ENCODE peak calls at places on chromosomes 1 and 21, in eight cellular contexts. B, M, U, F, Y, N, O and Q are unnamed samples.

GRCh38 chr1:202154148-202154765 is 6.1 kb downstream of the PTPN7 start:
- DNase-seq in U (no peak), Y (no peak), B (no peak), O (no peak), F (no peak), N (no peak), M (no peak), Q (no peak)

GRCh38 chr1:29779146-29779545 is 542.8 kb downstream of the PTPRU start:
- DNase-seq in M (no peak), O (no peak), F (no peak), N (no peak), Y (no peak), B (no peak), U (no peak), Q (no peak)

GRCh38 chr1:41683681-41684500 is 199.4 kb upstream of the EDN2 start:
- DNase-seq in B (no peak), Y (no peak), O (peak), M (no peak), U (no peak), F (no peak), N (no peak), Q (no peak)

GRCh38 chr1:7678491-7679158 is 92.5 kb upstream of the VAMP3 start:
- DNase-seq in N (no peak), B (no peak), M (no peak), U (no peak), Y (no peak), F (no peak), O (no peak), Q (no peak)

GRCh38 chr1:93081716-93082115 is 2.6 kb downstream of the MTF2 start:
- DNase-seq in B (no peak), F (no peak), M (peak), U (peak), O (no peak), Y (no peak), N (no peak), Q (no peak)

GRCh38 chr1:27727126-27727525 is 1.4 kb downstream of the FAM76A start:
- DNase-seq in O (no peak), Y (no peak), F (no peak), N (no peak), B (no peak), U (no peak), M (peak), Q (no peak)

GRCh38 chr1:9861371-9861770 is 37.6 kb upstream of the CLSTN1 start:
- DNase-seq in M (no peak), F (no peak), B (no peak), U (no peak), Y (no peak), N (no peak), O (no peak), Q (no peak)

GRCh38 chr1:66346057-66346795 is 187.7 kb upstream of the SGIP1 start:
- DNase-seq in F (no peak), B (no peak), N (no peak), Y (no peak), M (no peak), U (no peak), O (no peak), Q (no peak)

GRCh38 chr1:203661572-203661971 is 34.9 kb downstream of the ATP2B4 start:
- DNase-seq in N (no peak), Y (no peak), F (no peak), B (no peak), U (no peak), M (no peak), O (peak), Q (no peak)

GRCh38 chr21:8991968-8992621 is 1529.3 kb upstream of the TPTE start:
- DNase-seq in M (no peak), N (no peak), F (no peak), O (peak), Y (peak), B (no peak), U (no peak), Q (peak)

GRCh38 chr1:231233735-231234417 is 7.1 kb upstream of the GNPAT start:
- DNase-seq in O (peak), F (no peak), U (no peak), B (no peak), Y (no peak), N (no peak), M (no peak), Q (no peak)

GRCh38 chr1:26177182-26177684 is at the start of gene CNKSR1:
- DNase-seq in N (peak), O (peak), U (no peak), B (no peak), Y (no peak), M (no peak), F (no peak), Q (no peak)

GRCh38 chr1:110477041-110477440 is 26.1 kb downstream of the PROK1 start:
- DNase-seq in Y (no peak), N (peak), U (peak), O (peak), M (peak), B (no peak), F (no peak), Q (no peak)

GRCh38 chr1:192516776-192517297 is 58.7 kb upstream of the RGS1 start:
- DNase-seq in F (no peak), Y (no peak), U (no peak), O (peak), M (no peak), B (no peak), N (no peak), Q (no peak)

GRCh38 chr1:26907071-26907922 is 6.5 kb downstream of the NR0B2 start:
- DNase-seq in F (no peak), U (no peak), Y (no peak), B (no peak), O (peak), M (peak), N (no peak), Q (peak)

GRCh38 chr1:206049293-206049692 is 3.7 kb upstream of the RHEX start:
- DNase-seq in Y (no peak), U (no peak), B (no peak), O (no peak), N (no peak), M (no peak), F (no peak), Q (no peak)

GRCh38 chr1:70431317-70431716 is 20.2 kb downstream of the CTH start:
- DNase-seq in O (no peak), M (no peak), F (no peak), Y (no peak), U (no peak), N (no peak), B (no peak), Q (no peak)

GRCh38 chr1:9449106-9449627 is 90.1 kb upstream of the SLC25A33 start:
- DNase-seq in M (peak), B (no peak), U (no peak), Y (no peak), F (no peak), N (no peak), O (no peak), Q (no peak)